ENCODE peak calls at places on chromosome 21, in six cellular contexts. V, G, C, B, D and S are unnamed samples.

GRCh38 chr21:41435728-41436127 is 9.7 kb downstream of the MX1 start:
- DNase-seq in D (no peak), G (no peak), C (no peak), B (no peak), V (no peak), S (no peak)

GRCh38 chr21:26127918-26128317 is 42.7 kb downstream of the APP start:
- DNase-seq in V (no peak), C (peak; percentile 38), B (peak; percentile 39), D (no peak), G (no peak), S (no peak)

GRCh38 chr21:44991538-44992483 is 52.0 kb downstream of the SLX9 start:
- DNase-seq in B (no peak), D (no peak), G (no peak), V (no peak), C (no peak), S (peak; percentile 69)

GRCh38 chr21:31660134-31660565 is 657 bp downstream of the SOD1 start:
- DNase-seq in C (no peak), D (peak; percentile 69), G (no peak), V (peak; percentile 9), B (no peak), S (peak; percentile 84)

GRCh38 chr21:31873696-31874599 is 1.1 kb downstream of the HUNK start:
- DNase-seq in G (peak; percentile 61), D (peak; percentile 17), B (peak; percentile 56), V (no peak), C (no peak), S (peak; percentile 85)

GRCh38 chr21:41530366-41530765 is 22.4 kb upstream of the TMPRSS2 start:
- DNase-seq in D (no peak), B (no peak), C (no peak), G (no peak), V (no peak), S (no peak)

GRCh38 chr21:44650973-44651675 is 3.3 kb downstream of the KRTAP12-4 start:
- DNase-seq in V (no peak), C (no peak), B (no peak), G (no peak), D (no peak), S (no peak)

GRCh38 chr21:42003051-42003461 is 7.1 kb downstream of the ZBTB21 start:
- DNase-seq in C (peak; percentile 65), D (no peak), G (no peak), V (no peak), B (no peak), S (no peak)

GRCh38 chr21:20424943-20425342 is 573.3 kb upstream of the NCAM2 start:
- DNase-seq in V (peak; percentile 12), D (no peak), C (no peak), B (no peak), G (no peak), S (no peak)

GRCh38 chr21:35361984-35362383 is 312.9 kb upstream of the RUNX1 start:
- DNase-seq in B (no peak), C (no peak), D (no peak), V (no peak), G (no peak), S (no peak)

GRCh38 chr21:18832950-18833349 is 429.4 kb upstream of the TMPRSS15 start:
- DNase-seq in C (peak; percentile 60), V (no peak), B (no peak), D (no peak), G (no peak), S (no peak)

GRCh38 chr21:45981641-45982255 is at the start of gene COL6A1:
- DNase-seq in G (peak; percentile 28), V (no peak), D (no peak), C (peak; percentile 53), B (peak; percentile 81), S (peak; percentile 93)

GRCh38 chr21:41615613-41616012 is 107.7 kb upstream of the TMPRSS2 start:
- DNase-seq in D (no peak), G (no peak), B (no peak), C (no peak), V (no peak), S (no peak)

GRCh38 chr21:29376556-29376955 is 77.8 kb downstream of the BACH1 start:
- DNase-seq in G (peak; percentile 11), B (peak; percentile 55), D (no peak), V (peak; percentile 40), C (peak; percentile 30), S (no peak)

GRCh38 chr21:32525282-32525681 is 60.0 kb downstream of the TCP10L start:
- DNase-seq in D (no peak), B (no peak), C (no peak), G (no peak), V (no peak), S (no peak)

GRCh38 chr21:26842300-26842699 is 2.9 kb downstream of the ADAMTS1 start:
- DNase-seq in C (no peak), B (no peak), V (no peak), D (no peak), G (no peak), S (no peak)

GRCh38 chr21:35382696-35383095 is 333.6 kb upstream of the RUNX1 start:
- DNase-seq in D (no peak), B (no peak), C (no peak), V (no peak), G (no peak), S (no peak)

GRCh38 chr21:32382108-32382601 is 10.7 kb downstream of the URB1 start:
- DNase-seq in C (peak; percentile 79), G (no peak), B (no peak), V (peak; percentile 51), D (no peak), S (no peak)

GRCh38 chr21:41583274-41583790 is 75.4 kb upstream of the TMPRSS2 start:
- DNase-seq in C (no peak), B (no peak), V (peak; percentile 43), D (no peak), G (no peak), S (peak; percentile 88)

GRCh38 chr21:42289926-42290325 is 25.3 kb downstream of the TFF3 start:
- DNase-seq in C (no peak), G (no peak), B (peak; percentile 43), V (no peak), D (no peak), S (peak; percentile 59)

GRCh38 chr21:46388206-46388880 is 64.4 kb downstream of the PCNT start:
- DNase-seq in C (no peak), G (no peak), B (no peak), V (no peak), D (no peak), S (no peak)

GRCh38 chr21:31282095-31282709 is 61.9 kb downstream of the TIAM1 start:
- DNase-seq in B (peak; percentile 50), C (no peak), D (no peak), V (no peak), G (no peak), S (no peak)

GRCh38 chr21:37182222-37182621 is 84.9 kb downstream of the VPS26C start:
- DNase-seq in V (no peak), G (no peak), D (no peak), C (no peak), B (no peak), S (no peak)

GRCh38 chr21:35324372-35325220 is 275.5 kb upstream of the RUNX1 start:
- DNase-seq in G (no peak), D (no peak), C (no peak), V (no peak), B (no peak), S (no peak)

GRCh38 chr21:42262826-42263225 is 43.9 kb downstream of the ABCG1 start:
- DNase-seq in B (peak; percentile 83), C (no peak), V (peak; percentile 22), G (no peak), D (no peak), S (peak; percentile 93)